ENCODE peak calls at places on chromosomes 13 and 19, in eight cellular contexts. J is hepatic stellate cell, M is ascending aorta, P is AG10803, Z is GM13977, B is fibroblast of pulmonary artery, V is upper lobe of right lung, E is endothelial cell of umbilical vein. N is an unnamed sample.

GRCh38 chr19:46076951-46077814 is 36.4 kb upstream of the IGFL4 start:
- DNase-seq in J (peak; percentile 82), M (no peak), P (peak; percentile 73), Z (peak; percentile 75), B (peak; percentile 89), V (no peak), E (peak; percentile 82), N (peak; percentile 59)

GRCh38 chr19:14105680-14106079 is 11.9 kb downstream of the PRKACA start:
- DNase-seq in J (no peak), M (no peak), P (no peak), Z (no peak), B (no peak), V (no peak), E (no peak), N (no peak)

GRCh38 chr13:99226493-99226892 is 25.8 kb downstream of the UBAC2 start:
- DNase-seq in J (no peak), M (no peak), P (no peak), Z (no peak), B (no peak), V (no peak), E (no peak), N (no peak)

GRCh38 chr19:33251076-33251475 is 25.4 kb upstream of the SLC7A10 start:
- DNase-seq in J (no peak), M (no peak), P (no peak), Z (no peak), B (no peak), V (no peak), E (no peak), N (no peak)

GRCh38 chr13:97222934-97223710 is 989 bp downstream of the MBNL2 start:
- DNase-seq in J (no peak), M (no peak), P (peak; percentile 88), Z (no peak), B (no peak), V (no peak), E (peak; percentile 36), N (no peak)

GRCh38 chr19:28296506-28296905 is 916.4 kb downstream of the UQCRFS1 start:
- DNase-seq in J (peak; percentile 20), M (no peak), P (peak; percentile 80), Z (no peak), B (peak; percentile 35), V (no peak), E (no peak), N (peak; percentile 70)

GRCh38 chr19:32037998-32038732 is 307.2 kb upstream of the ZNF507 start:
- DNase-seq in J (no peak), M (no peak), P (no peak), Z (no peak), B (no peak), V (no peak), E (no peak), N (no peak)

GRCh38 chr19:28864577-28865042 is 348.3 kb downstream of the UQCRFS1 start:
- DNase-seq in J (no peak), M (no peak), P (no peak), Z (no peak), B (peak; percentile 34), V (no peak), E (no peak), N (no peak)

GRCh38 chr13:31699650-31700049 is 39.7 kb upstream of the RXFP2 start:
- DNase-seq in J (no peak), M (no peak), P (no peak), Z (no peak), B (peak; percentile 39), V (no peak), E (peak; percentile 47), N (no peak)

GRCh38 chr19:47240996-47241918 is 10.3 kb upstream of the BBC3 start:
- DNase-seq in J (peak; percentile 86), M (peak; percentile 92), P (peak; percentile 71), Z (peak; percentile 87), B (peak; percentile 80), V (peak; percentile 90), E (peak; percentile 72), N (peak; percentile 56)

GRCh38 chr13:45298206-45298505 is 42.8 kb downstream of the TPT1 start:
- DNase-seq in J (no peak), M (no peak), P (no peak), Z (no peak), B (no peak), V (no peak), E (no peak), N (no peak)

GRCh38 chr19:33796164-33797100 is at the start of gene KCTD15:
- DNase-seq in J (peak; percentile 37), M (no peak), P (peak; percentile 49), Z (no peak), B (peak; percentile 58), V (peak; percentile 79), E (peak; percentile 45), N (peak; percentile 48)

GRCh38 chr19:43362179-43362578 is 8.7 kb downstream of the CD177 start:
- DNase-seq in J (no peak), M (no peak), P (no peak), Z (no peak), B (peak; percentile 12), V (no peak), E (no peak), N (no peak)

GRCh38 chr19:45294291-45295029 is 28.2 kb downstream of the CKM start:
- DNase-seq in J (no peak), M (peak; percentile 59), P (no peak), Z (no peak), B (no peak), V (no peak), E (no peak), N (no peak)

GRCh38 chr13:114108141-114108761 is 24.2 kb downstream of the RASA3 start:
- DNase-seq in J (no peak), M (peak; percentile 62), P (no peak), Z (no peak), B (no peak), V (peak; percentile 36), E (no peak), N (no peak)

GRCh38 chr13:28464861-28465260 is 30.1 kb downstream of the FLT1 start:
- DNase-seq in J (no peak), M (no peak), P (no peak), Z (no peak), B (no peak), V (no peak), E (peak; percentile 85), N (no peak)

GRCh38 chr19:2475018-2475701 is 767 bp upstream of the GADD45B start:
- DNase-seq in J (peak; percentile 69), M (peak; percentile 81), P (peak; percentile 58), Z (peak; percentile 84), B (peak; percentile 67), V (peak; percentile 81), E (peak; percentile 66), N (peak; percentile 49)

GRCh38 chr13:36543671-36544070 is 111.4 kb downstream of the CCNA1 start:
- DNase-seq in J (no peak), M (no peak), P (no peak), Z (no peak), B (peak; percentile 3), V (no peak), E (no peak), N (no peak)

GRCh38 chr13:47481521-47481920 is 519.6 kb downstream of the SUCLA2 start:
- DNase-seq in J (no peak), M (no peak), P (peak; percentile 14), Z (no peak), B (no peak), V (no peak), E (no peak), N (no peak)

GRCh38 chr13:79246575-79246949 is 159.5 kb downstream of the RBM26 start:
- DNase-seq in J (no peak), M (no peak), P (no peak), Z (peak; percentile 16), B (no peak), V (no peak), E (no peak), N (no peak)

GRCh38 chr13:31803327-31803726 is 64.0 kb downstream of the RXFP2 start:
- DNase-seq in J (no peak), M (no peak), P (no peak), Z (no peak), B (no peak), V (no peak), E (no peak), N (no peak)

GRCh38 chr19:16369664-16370576 is 45.3 kb downstream of the KLF2 start:
- DNase-seq in J (no peak), M (no peak), P (no peak), Z (no peak), B (no peak), V (peak; percentile 50), E (no peak), N (no peak)